ENCODE peak calls at places on chromosomes 2 and 18, in six cellular contexts. One of them, this sample, is unnamed.
A peak's percentile ranks its signal among the peaks of the same experiment; 100 is the strongest.

GRCh38 chr2:135586148-135586547 is 54.9 kb downstream of the R3HDM1 start:
- DNase-seq in AG09309: no peak
- DNase-seq in activated CD8-positive, alpha-beta T cell treated with anti-CD3 and anti-CD28 coated beads, Interleukin-2, amount 10 ng/mL, durations not matched to agents 7 days and 5 days: no peak
- DNase-seq in EH: no peak
- DNase-seq in CD4-positive, alpha-beta T cell: no peak
- DNase-seq in caudate nucleus: no peak
- DNase-seq in this sample: no peak

GRCh38 chr2:199932312-199932855 is 21.3 kb downstream of the C2orf69 start:
- DNase-seq in CD4-positive, alpha-beta T cell: no peak
- DNase-seq in caudate nucleus: peak; percentile 82
- DNase-seq in activated CD8-positive, alpha-beta T cell treated with anti-CD3 and anti-CD28 coated beads, Interleukin-2, amount 10 ng/mL, durations not matched to agents 7 days and 5 days: no peak
- DNase-seq in EH: no peak
- DNase-seq in AG09309: no peak
- DNase-seq in this sample: no peak

GRCh38 chr2:240911641-240912265 is 5.6 kb downstream of the CROCC2 start:
- DNase-seq in caudate nucleus: no peak
- DNase-seq in AG09309: peak; percentile 28
- DNase-seq in activated CD8-positive, alpha-beta T cell treated with anti-CD3 and anti-CD28 coated beads, Interleukin-2, amount 10 ng/mL, durations not matched to agents 7 days and 5 days: no peak
- DNase-seq in EH: peak; percentile 29
- DNase-seq in CD4-positive, alpha-beta T cell: no peak
- DNase-seq in this sample: no peak

GRCh38 chr2:37344453-37345361 is at the start of gene QPCT:
- DNase-seq in CD4-positive, alpha-beta T cell: peak; percentile 41
- DNase-seq in activated CD8-positive, alpha-beta T cell treated with anti-CD3 and anti-CD28 coated beads, Interleukin-2, amount 10 ng/mL, durations not matched to agents 7 days and 5 days: peak; percentile 71
- DNase-seq in caudate nucleus: no peak
- DNase-seq in AG09309: no peak
- DNase-seq in EH: peak; percentile 71
- DNase-seq in this sample: peak; percentile 52

GRCh38 chr2:10614940-10615339 is 74.8 kb downstream of the NOL10 start:
- DNase-seq in EH: peak; percentile 67
- DNase-seq in CD4-positive, alpha-beta T cell: no peak
- DNase-seq in AG09309: no peak
- DNase-seq in activated CD8-positive, alpha-beta T cell treated with anti-CD3 and anti-CD28 coated beads, Interleukin-2, amount 10 ng/mL, durations not matched to agents 7 days and 5 days: no peak
- DNase-seq in caudate nucleus: no peak
- DNase-seq in this sample: no peak

GRCh38 chr2:16654775-16655456 is 10.7 kb downstream of the CYRIA start:
- DNase-seq in AG09309: no peak
- DNase-seq in EH: no peak
- DNase-seq in caudate nucleus: no peak
- DNase-seq in activated CD8-positive, alpha-beta T cell treated with anti-CD3 and anti-CD28 coated beads, Interleukin-2, amount 10 ng/mL, durations not matched to agents 7 days and 5 days: no peak
- DNase-seq in CD4-positive, alpha-beta T cell: no peak
- DNase-seq in this sample: no peak

GRCh38 chr2:96869824-96870630 is at the start of gene SEMA4C:
- DNase-seq in activated CD8-positive, alpha-beta T cell treated with anti-CD3 and anti-CD28 coated beads, Interleukin-2, amount 10 ng/mL, durations not matched to agents 7 days and 5 days: peak; percentile 54
- DNase-seq in CD4-positive, alpha-beta T cell: peak; percentile 47
- DNase-seq in EH: peak; percentile 50
- DNase-seq in AG09309: no peak
- DNase-seq in caudate nucleus: peak; percentile 56
- DNase-seq in this sample: peak; percentile 70

GRCh38 chr2:233010569-233011267 is 2.3 kb downstream of the NGEF start:
- DNase-seq in CD4-positive, alpha-beta T cell: no peak
- DNase-seq in EH: no peak
- DNase-seq in caudate nucleus: no peak
- DNase-seq in activated CD8-positive, alpha-beta T cell treated with anti-CD3 and anti-CD28 coated beads, Interleukin-2, amount 10 ng/mL, durations not matched to agents 7 days and 5 days: no peak
- DNase-seq in AG09309: no peak
- DNase-seq in this sample: peak; percentile 39

GRCh38 chr2:85785027-85785822 is 31.4 kb downstream of the ATOH8 start:
- DNase-seq in caudate nucleus: peak; percentile 62
- DNase-seq in AG09309: peak; percentile 89
- DNase-seq in activated CD8-positive, alpha-beta T cell treated with anti-CD3 and anti-CD28 coated beads, Interleukin-2, amount 10 ng/mL, durations not matched to agents 7 days and 5 days: peak; percentile 34
- DNase-seq in EH: peak; percentile 84
- DNase-seq in CD4-positive, alpha-beta T cell: no peak
- DNase-seq in this sample: no peak

GRCh38 chr2:100767810-100768806 is 51.8 kb upstream of the NPAS2 start:
- DNase-seq in activated CD8-positive, alpha-beta T cell treated with anti-CD3 and anti-CD28 coated beads, Interleukin-2, amount 10 ng/mL, durations not matched to agents 7 days and 5 days: no peak
- DNase-seq in AG09309: no peak
- DNase-seq in EH: no peak
- DNase-seq in CD4-positive, alpha-beta T cell: no peak
- DNase-seq in caudate nucleus: no peak
- DNase-seq in this sample: no peak

GRCh38 chr2:196696423-196697073 is 57.0 kb downstream of the CCDC150 start:
- DNase-seq in activated CD8-positive, alpha-beta T cell treated with anti-CD3 and anti-CD28 coated beads, Interleukin-2, amount 10 ng/mL, durations not matched to agents 7 days and 5 days: no peak
- DNase-seq in CD4-positive, alpha-beta T cell: no peak
- DNase-seq in EH: peak; percentile 64
- DNase-seq in caudate nucleus: no peak
- DNase-seq in AG09309: peak; percentile 79
- DNase-seq in this sample: no peak

GRCh38 chr2:85780316-85781092 is 26.7 kb downstream of the ATOH8 start:
- DNase-seq in CD4-positive, alpha-beta T cell: no peak
- DNase-seq in activated CD8-positive, alpha-beta T cell treated with anti-CD3 and anti-CD28 coated beads, Interleukin-2, amount 10 ng/mL, durations not matched to agents 7 days and 5 days: no peak
- DNase-seq in AG09309: no peak
- DNase-seq in EH: no peak
- DNase-seq in caudate nucleus: no peak
- DNase-seq in this sample: no peak

GRCh38 chr2:114940785-114941458 is 498.5 kb downstream of the DPP10 start:
- DNase-seq in EH: no peak
- DNase-seq in CD4-positive, alpha-beta T cell: no peak
- DNase-seq in caudate nucleus: no peak
- DNase-seq in AG09309: no peak
- DNase-seq in activated CD8-positive, alpha-beta T cell treated with anti-CD3 and anti-CD28 coated beads, Interleukin-2, amount 10 ng/mL, durations not matched to agents 7 days and 5 days: no peak
- DNase-seq in this sample: no peak

GRCh38 chr2:72128059-72128842 is 19.4 kb downstream of the CYP26B1 start:
- DNase-seq in caudate nucleus: no peak
- DNase-seq in CD4-positive, alpha-beta T cell: no peak
- DNase-seq in AG09309: no peak
- DNase-seq in activated CD8-positive, alpha-beta T cell treated with anti-CD3 and anti-CD28 coated beads, Interleukin-2, amount 10 ng/mL, durations not matched to agents 7 days and 5 days: no peak
- DNase-seq in EH: no peak
- DNase-seq in this sample: peak; percentile 34

GRCh38 chr2:172096661-172097547 is 5.8 kb downstream of the DLX2 start:
- DNase-seq in CD4-positive, alpha-beta T cell: no peak
- DNase-seq in activated CD8-positive, alpha-beta T cell treated with anti-CD3 and anti-CD28 coated beads, Interleukin-2, amount 10 ng/mL, durations not matched to agents 7 days and 5 days: no peak
- DNase-seq in AG09309: peak; percentile 86
- DNase-seq in EH: peak; percentile 97
- DNase-seq in caudate nucleus: no peak
- DNase-seq in this sample: no peak

GRCh38 chr18:31497711-31498449 is at the start of gene DSG2:
- DNase-seq in AG09309: no peak
- DNase-seq in EH: peak; percentile 11
- DNase-seq in CD4-positive, alpha-beta T cell: no peak
- DNase-seq in caudate nucleus: peak; percentile 4
- DNase-seq in activated CD8-positive, alpha-beta T cell treated with anti-CD3 and anti-CD28 coated beads, Interleukin-2, amount 10 ng/mL, durations not matched to agents 7 days and 5 days: peak; percentile 34
- DNase-seq in this sample: peak; percentile 90

GRCh38 chr2:94994063-94994913 is 31.2 kb upstream of the MAL start:
- DNase-seq in activated CD8-positive, alpha-beta T cell treated with anti-CD3 and anti-CD28 coated beads, Interleukin-2, amount 10 ng/mL, durations not matched to agents 7 days and 5 days: no peak
- DNase-seq in CD4-positive, alpha-beta T cell: no peak
- DNase-seq in AG09309: no peak
- DNase-seq in EH: no peak
- DNase-seq in caudate nucleus: no peak
- DNase-seq in this sample: peak; percentile 22

GRCh38 chr2:146004470-146004869 is 1484.6 kb upstream of the ZEB2 start:
- DNase-seq in EH: peak; percentile 82
- DNase-seq in CD4-positive, alpha-beta T cell: no peak
- DNase-seq in activated CD8-positive, alpha-beta T cell treated with anti-CD3 and anti-CD28 coated beads, Interleukin-2, amount 10 ng/mL, durations not matched to agents 7 days and 5 days: no peak
- DNase-seq in AG09309: no peak
- DNase-seq in caudate nucleus: no peak
- DNase-seq in this sample: no peak

GRCh38 chr18:12990128-12990485 is 1.1 kb upstream of the CEP192 start:
- DNase-seq in AG09309: no peak
- DNase-seq in EH: no peak
- DNase-seq in CD4-positive, alpha-beta T cell: no peak
- DNase-seq in activated CD8-positive, alpha-beta T cell treated with anti-CD3 and anti-CD28 coated beads, Interleukin-2, amount 10 ng/mL, durations not matched to agents 7 days and 5 days: peak; percentile 67
- DNase-seq in caudate nucleus: no peak
- DNase-seq in this sample: no peak

GRCh38 chr2:61537590-61538178 is 472 bp downstream of the XPO1 start:
- DNase-seq in caudate nucleus: no peak
- DNase-seq in activated CD8-positive, alpha-beta T cell treated with anti-CD3 and anti-CD28 coated beads, Interleukin-2, amount 10 ng/mL, durations not matched to agents 7 days and 5 days: no peak
- DNase-seq in EH: no peak
- DNase-seq in AG09309: no peak
- DNase-seq in CD4-positive, alpha-beta T cell: no peak
- DNase-seq in this sample: no peak

GRCh38 chr2:231662811-231663457 is 45.4 kb upstream of the PTMA start:
- DNase-seq in activated CD8-positive, alpha-beta T cell treated with anti-CD3 and anti-CD28 coated beads, Interleukin-2, amount 10 ng/mL, durations not matched to agents 7 days and 5 days: no peak
- DNase-seq in caudate nucleus: no peak
- DNase-seq in CD4-positive, alpha-beta T cell: no peak
- DNase-seq in AG09309: no peak
- DNase-seq in EH: no peak
- DNase-seq in this sample: no peak

GRCh38 chr2:1741851-1742250 is 2.5 kb downstream of the PXDN start:
- DNase-seq in EH: no peak
- DNase-seq in activated CD8-positive, alpha-beta T cell treated with anti-CD3 and anti-CD28 coated beads, Interleukin-2, amount 10 ng/mL, durations not matched to agents 7 days and 5 days: no peak
- DNase-seq in CD4-positive, alpha-beta T cell: no peak
- DNase-seq in AG09309: no peak
- DNase-seq in caudate nucleus: no peak
- DNase-seq in this sample: peak; percentile 39

GRCh38 chr18:10006261-10006903 is 92.6 kb downstream of the VAPA start:
- DNase-seq in CD4-positive, alpha-beta T cell: no peak
- DNase-seq in EH: peak; percentile 78
- DNase-seq in AG09309: no peak
- DNase-seq in caudate nucleus: no peak
- DNase-seq in activated CD8-positive, alpha-beta T cell treated with anti-CD3 and anti-CD28 coated beads, Interleukin-2, amount 10 ng/mL, durations not matched to agents 7 days and 5 days: no peak
- DNase-seq in this sample: peak; percentile 15

GRCh38 chr2:233062447-233062842 is 2.3 kb downstream of the INPP5D start:
- DNase-seq in EH: no peak
- DNase-seq in AG09309: no peak
- DNase-seq in activated CD8-positive, alpha-beta T cell treated with anti-CD3 and anti-CD28 coated beads, Interleukin-2, amount 10 ng/mL, durations not matched to agents 7 days and 5 days: no peak
- DNase-seq in CD4-positive, alpha-beta T cell: no peak
- DNase-seq in caudate nucleus: no peak
- DNase-seq in this sample: peak; percentile 41

GRCh38 chr18:48408727-48409590 is at the start of gene ZBTB7C:
- DNase-seq in caudate nucleus: no peak
- DNase-seq in AG09309: no peak
- DNase-seq in activated CD8-positive, alpha-beta T cell treated with anti-CD3 and anti-CD28 coated beads, Interleukin-2, amount 10 ng/mL, durations not matched to agents 7 days and 5 days: no peak
- DNase-seq in EH: peak; percentile 28
- DNase-seq in CD4-positive, alpha-beta T cell: no peak
- DNase-seq in this sample: peak; percentile 56

GRCh38 chr2:168948621-168949212 is 47.6 kb downstream of the G6PC2 start:
- DNase-seq in AG09309: no peak
- DNase-seq in EH: peak; percentile 19
- DNase-seq in activated CD8-positive, alpha-beta T cell treated with anti-CD3 and anti-CD28 coated beads, Interleukin-2, amount 10 ng/mL, durations not matched to agents 7 days and 5 days: no peak
- DNase-seq in CD4-positive, alpha-beta T cell: no peak
- DNase-seq in caudate nucleus: no peak
- DNase-seq in this sample: no peak

GRCh38 chr2:98088261-98088660 is 1.3 kb downstream of the VWA3B start:
- DNase-seq in EH: no peak
- DNase-seq in CD4-positive, alpha-beta T cell: no peak
- DNase-seq in activated CD8-positive, alpha-beta T cell treated with anti-CD3 and anti-CD28 coated beads, Interleukin-2, amount 10 ng/mL, durations not matched to agents 7 days and 5 days: no peak
- DNase-seq in AG09309: no peak
- DNase-seq in caudate nucleus: no peak
- DNase-seq in this sample: no peak

GRCh38 chr2:157935378-157935726 is 59.2 kb upstream of the ACVR1 start:
- DNase-seq in EH: no peak
- DNase-seq in caudate nucleus: no peak
- DNase-seq in CD4-positive, alpha-beta T cell: no peak
- DNase-seq in AG09309: no peak
- DNase-seq in activated CD8-positive, alpha-beta T cell treated with anti-CD3 and anti-CD28 coated beads, Interleukin-2, amount 10 ng/mL, durations not matched to agents 7 days and 5 days: no peak
- DNase-seq in this sample: no peak

GRCh38 chr2:227889336-227889735 is 17.9 kb downstream of the DAW1 start:
- DNase-seq in CD4-positive, alpha-beta T cell: no peak
- DNase-seq in activated CD8-positive, alpha-beta T cell treated with anti-CD3 and anti-CD28 coated beads, Interleukin-2, amount 10 ng/mL, durations not matched to agents 7 days and 5 days: no peak
- DNase-seq in EH: no peak
- DNase-seq in AG09309: no peak
- DNase-seq in caudate nucleus: no peak
- DNase-seq in this sample: no peak

GRCh38 chr2:39881494-39881893 is 102.4 kb upstream of the THUMPD2 start:
- DNase-seq in EH: peak; percentile 9
- DNase-seq in CD4-positive, alpha-beta T cell: no peak
- DNase-seq in caudate nucleus: no peak
- DNase-seq in activated CD8-positive, alpha-beta T cell treated with anti-CD3 and anti-CD28 coated beads, Interleukin-2, amount 10 ng/mL, durations not matched to agents 7 days and 5 days: no peak
- DNase-seq in AG09309: no peak
- DNase-seq in this sample: no peak

GRCh38 chr2:120669121-120669952 is 66.3 kb upstream of the GLI2 start:
- DNase-seq in EH: no peak
- DNase-seq in AG09309: no peak
- DNase-seq in caudate nucleus: no peak
- DNase-seq in activated CD8-positive, alpha-beta T cell treated with anti-CD3 and anti-CD28 coated beads, Interleukin-2, amount 10 ng/mL, durations not matched to agents 7 days and 5 days: no peak
- DNase-seq in CD4-positive, alpha-beta T cell: no peak
- DNase-seq in this sample: no peak

GRCh38 chr2:189854152-189854551 is 69.9 kb downstream of the PMS1 start:
- DNase-seq in EH: peak; percentile 29
- DNase-seq in caudate nucleus: no peak
- DNase-seq in activated CD8-positive, alpha-beta T cell treated with anti-CD3 and anti-CD28 coated beads, Interleukin-2, amount 10 ng/mL, durations not matched to agents 7 days and 5 days: no peak
- DNase-seq in AG09309: no peak
- DNase-seq in CD4-positive, alpha-beta T cell: no peak
- DNase-seq in this sample: no peak

GRCh38 chr2:18899725-18900124 is 310.4 kb upstream of the NT5C1B start:
- DNase-seq in AG09309: no peak
- DNase-seq in caudate nucleus: no peak
- DNase-seq in EH: no peak
- DNase-seq in activated CD8-positive, alpha-beta T cell treated with anti-CD3 and anti-CD28 coated beads, Interleukin-2, amount 10 ng/mL, durations not matched to agents 7 days and 5 days: no peak
- DNase-seq in CD4-positive, alpha-beta T cell: no peak
- DNase-seq in this sample: no peak

GRCh38 chr18:55265130-55265675 is 305.9 kb upstream of the CCDC68 start:
- DNase-seq in AG09309: no peak
- DNase-seq in caudate nucleus: no peak
- DNase-seq in CD4-positive, alpha-beta T cell: no peak
- DNase-seq in EH: peak; percentile 28
- DNase-seq in activated CD8-positive, alpha-beta T cell treated with anti-CD3 and anti-CD28 coated beads, Interleukin-2, amount 10 ng/mL, durations not matched to agents 7 days and 5 days: no peak
- DNase-seq in this sample: no peak

GRCh38 chr2:50765146-50765545 is 266.8 kb downstream of the NRXN1 start:
- DNase-seq in CD4-positive, alpha-beta T cell: no peak
- DNase-seq in activated CD8-positive, alpha-beta T cell treated with anti-CD3 and anti-CD28 coated beads, Interleukin-2, amount 10 ng/mL, durations not matched to agents 7 days and 5 days: no peak
- DNase-seq in AG09309: no peak
- DNase-seq in caudate nucleus: no peak
- DNase-seq in EH: no peak
- DNase-seq in this sample: no peak

GRCh38 chr2:23636412-23636811 is 251.4 kb downstream of the KLHL29 start:
- DNase-seq in caudate nucleus: no peak
- DNase-seq in CD4-positive, alpha-beta T cell: no peak
- DNase-seq in AG09309: no peak
- DNase-seq in EH: peak; percentile 52
- DNase-seq in activated CD8-positive, alpha-beta T cell treated with anti-CD3 and anti-CD28 coated beads, Interleukin-2, amount 10 ng/mL, durations not matched to agents 7 days and 5 days: no peak
- DNase-seq in this sample: no peak

This sample was measured in left lobe of liver.